ENCODE peak calls at places on chromosomes 1 and 21, in four cellular contexts. One of them, this sample, is unnamed.

GRCh38 chr1:27137544-27138075 is 17.3 kb downstream of the SLC9A1 start:
- DNase-seq in CD8-positive, alpha-beta T cell: no peak
- DNase-seq in IMR-90: no peak
- DNase-seq in endodermal cell: no peak
- DNase-seq in this sample: no peak

GRCh38 chr1:35080171-35080854 is 1.1 kb downstream of the ZMYM1 start:
- DNase-seq in CD8-positive, alpha-beta T cell: no peak
- DNase-seq in IMR-90: no peak
- DNase-seq in endodermal cell: no peak
- DNase-seq in this sample: no peak

GRCh38 chr1:164363980-164364379 is 195.0 kb upstream of the PBX1 start:
- DNase-seq in CD8-positive, alpha-beta T cell: no peak
- DNase-seq in IMR-90: no peak
- DNase-seq in endodermal cell: no peak
- DNase-seq in this sample: no peak

GRCh38 chr1:175968486-175969182 is 225.2 kb upstream of the TNR start:
- DNase-seq in CD8-positive, alpha-beta T cell: no peak
- DNase-seq in IMR-90: peak; percentile 45
- DNase-seq in endodermal cell: no peak
- DNase-seq in this sample: no peak

GRCh38 chr21:42058631-42059111 is 12.4 kb upstream of the UMODL1 start:
- DNase-seq in CD8-positive, alpha-beta T cell: no peak
- DNase-seq in IMR-90: no peak
- DNase-seq in endodermal cell: no peak
- DNase-seq in this sample: no peak

GRCh38 chr1:66769512-66770229 is 17.4 kb downstream of the DYNLT5 start:
- DNase-seq in CD8-positive, alpha-beta T cell: no peak
- DNase-seq in IMR-90: no peak
- DNase-seq in endodermal cell: no peak
- DNase-seq in this sample: no peak

GRCh38 chr1:173853074-173853473 is 14.7 kb downstream of the GAS5 start:
- DNase-seq in CD8-positive, alpha-beta T cell: no peak
- DNase-seq in IMR-90: peak; percentile 88
- DNase-seq in endodermal cell: peak; percentile 86
- DNase-seq in this sample: no peak

GRCh38 chr1:43653339-43653738 is 3.4 kb downstream of the KDM4A start:
- DNase-seq in CD8-positive, alpha-beta T cell: no peak
- DNase-seq in IMR-90: peak; percentile 37
- DNase-seq in endodermal cell: peak; percentile 86
- DNase-seq in this sample: no peak

GRCh38 chr1:78493456-78493855 is 2.7 kb downstream of the PTGFR start:
- DNase-seq in CD8-positive, alpha-beta T cell: no peak
- DNase-seq in IMR-90: peak; percentile 37
- DNase-seq in endodermal cell: no peak
- DNase-seq in this sample: no peak

GRCh38 chr1:166166400-166166699 is 451 bp downstream of the FAM78B start:
- DNase-seq in CD8-positive, alpha-beta T cell: no peak
- DNase-seq in IMR-90: no peak
- DNase-seq in endodermal cell: no peak
- DNase-seq in this sample: peak; percentile 16

GRCh38 chr1:181396811-181397210 is 86.5 kb upstream of the CACNA1E start:
- DNase-seq in CD8-positive, alpha-beta T cell: no peak
- DNase-seq in IMR-90: no peak
- DNase-seq in endodermal cell: peak; percentile 22
- DNase-seq in this sample: no peak

GRCh38 chr1:234988536-234988935 is 140.1 kb downstream of the TOMM20 start:
- DNase-seq in CD8-positive, alpha-beta T cell: no peak
- DNase-seq in IMR-90: no peak
- DNase-seq in endodermal cell: no peak
- DNase-seq in this sample: no peak

GRCh38 chr1:201896951-201897391 is 8.3 kb downstream of the SHISA4 start:
- DNase-seq in CD8-positive, alpha-beta T cell: no peak
- DNase-seq in IMR-90: peak; percentile 77
- DNase-seq in endodermal cell: no peak
- DNase-seq in this sample: no peak

GRCh38 chr1:8836228-8836627 is 18.8 kb upstream of the RERE start:
- DNase-seq in CD8-positive, alpha-beta T cell: no peak
- DNase-seq in IMR-90: no peak
- DNase-seq in endodermal cell: no peak
- DNase-seq in this sample: no peak

GRCh38 chr1:231507476-231508355 is 20.8 kb upstream of the TSNAX start:
- DNase-seq in CD8-positive, alpha-beta T cell: no peak
- DNase-seq in IMR-90: no peak
- DNase-seq in endodermal cell: no peak
- DNase-seq in this sample: no peak

GRCh38 chr1:90487040-90487439 is 230.1 kb downstream of the BARHL2 start:
- DNase-seq in CD8-positive, alpha-beta T cell: no peak
- DNase-seq in IMR-90: no peak
- DNase-seq in endodermal cell: no peak
- DNase-seq in this sample: no peak
- H3K9me3 ChIP-seq in CD8-positive, alpha-beta T cell: no peaks in the 10 kb centered on the region
- H3K9me3 ChIP-seq in IMR-90: no peaks in the 10 kb centered on the region
- H3K9me3 ChIP-seq in endodermal cell: no peaks in the 10 kb centered on the region
- H3K9me3 ChIP-seq in this sample: no peaks in the 10 kb centered on the region

GRCh38 chr1:163186910-163187309 is 15.8 kb downstream of the RGS5 start:
- DNase-seq in CD8-positive, alpha-beta T cell: no peak
- DNase-seq in IMR-90: no peak
- DNase-seq in endodermal cell: no peak
- DNase-seq in this sample: no peak
- H3K27ac ChIP-seq in CD8-positive, alpha-beta T cell: no peak overlapping the region
- H3K27ac ChIP-seq in IMR-90: no peak overlapping the region
- H3K27ac ChIP-seq in endodermal cell: no peak overlapping the region
- H3K27ac ChIP-seq in this sample: no peak overlapping the region

DNA sequence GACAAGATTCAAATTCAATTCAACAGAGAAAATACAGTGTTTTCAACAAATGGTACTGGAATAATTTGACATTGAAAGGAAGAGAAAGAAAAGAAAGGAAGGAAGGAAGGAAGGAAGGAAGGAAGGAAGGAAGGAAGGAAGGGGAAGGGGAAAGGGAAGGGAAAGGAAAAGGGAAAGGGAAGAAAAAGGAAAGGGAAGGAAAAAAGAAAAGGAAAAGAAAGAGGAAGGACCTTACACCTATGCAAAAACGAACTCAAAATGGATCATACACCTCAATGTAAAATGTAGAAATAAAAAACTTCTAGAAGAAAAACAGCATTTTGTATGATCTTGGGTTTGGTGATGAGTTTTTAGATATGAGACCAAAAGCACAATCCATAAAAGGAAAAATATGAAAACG is 19.9 kb upstream of the NMNAT2 start:
- DNase-seq in CD8-positive, alpha-beta T cell: no peak
- DNase-seq in IMR-90: no peak
- DNase-seq in endodermal cell: no peak
- DNase-seq in this sample: no peak
- H3K4me3 ChIP-seq in CD8-positive, alpha-beta T cell: no peak overlapping the region
- H3K4me3 ChIP-seq in IMR-90: no peak overlapping the region
- H3K4me3 ChIP-seq in endodermal cell: no peak overlapping the region
- H3K4me3 ChIP-seq in this sample: no peak overlapping the region

GRCh38 chr21:14985306-14985705 is 79.5 kb downstream of the NRIP1 start:
- DNase-seq in CD8-positive, alpha-beta T cell: no peak
- DNase-seq in IMR-90: no peak
- DNase-seq in endodermal cell: no peak
- DNase-seq in this sample: no peak

GRCh38 chr21:14991957-14992356 is 72.8 kb downstream of the NRIP1 start:
- DNase-seq in CD8-positive, alpha-beta T cell: no peak
- DNase-seq in IMR-90: no peak
- DNase-seq in endodermal cell: no peak
- DNase-seq in this sample: no peak

GRCh38 chr21:14989359-14989758 is 75.4 kb downstream of the NRIP1 start:
- DNase-seq in CD8-positive, alpha-beta T cell: no peak
- DNase-seq in IMR-90: peak; percentile 77
- DNase-seq in endodermal cell: no peak
- DNase-seq in this sample: no peak

GRCh38 chr21:14987370-14988170 is 77.2 kb downstream of the NRIP1 start:
- DNase-seq in CD8-positive, alpha-beta T cell: no peak
- DNase-seq in IMR-90: no peak
- DNase-seq in endodermal cell: peak; percentile 79
- DNase-seq in this sample: no peak

DNA sequence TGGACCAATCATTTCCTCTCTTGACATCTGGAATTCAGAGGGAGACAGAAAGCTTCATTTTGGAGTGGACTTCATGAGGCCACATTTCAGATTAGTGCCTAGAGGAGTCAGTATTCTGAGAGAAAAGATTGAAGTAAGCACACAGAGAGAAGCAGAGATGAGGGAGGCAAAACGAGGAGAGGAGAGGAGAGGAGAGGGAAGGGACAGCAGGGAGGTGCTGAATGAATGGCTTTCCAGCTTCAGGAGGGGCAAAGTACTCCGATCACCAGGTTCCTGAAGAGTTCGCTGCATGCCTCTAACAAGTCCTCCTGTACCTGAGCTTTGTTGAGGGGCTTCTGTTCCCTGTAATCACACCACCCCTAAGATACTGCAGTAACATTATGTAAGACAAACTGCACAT is 76.0 kb downstream of the NRIP1 start:
- DNase-seq in CD8-positive, alpha-beta T cell: no peak
- DNase-seq in IMR-90: no peak
- DNase-seq in endodermal cell: no peak
- DNase-seq in this sample: no peak
- H3K9me3 ChIP-seq in CD8-positive, alpha-beta T cell: no peaks in the 10 kb centered on the region
- H3K9me3 ChIP-seq in IMR-90: no peaks in the 10 kb centered on the region
- H3K9me3 ChIP-seq in endodermal cell: peaks cover 14% of the 10 kb centered on the region
- H3K9me3 ChIP-seq in this sample: no peaks in the 10 kb centered on the region

GRCh38 chr1:163258181-163258580 is 55.5 kb upstream of the RGS5 start:
- DNase-seq in CD8-positive, alpha-beta T cell: no peak
- DNase-seq in IMR-90: peak; percentile 30
- DNase-seq in endodermal cell: no peak
- DNase-seq in this sample: no peak

GRCh38 chr1:163257763-163258162 is 55.0 kb upstream of the RGS5 start:
- DNase-seq in CD8-positive, alpha-beta T cell: no peak
- DNase-seq in IMR-90: no peak
- DNase-seq in endodermal cell: no peak
- DNase-seq in this sample: no peak
- H3K27ac ChIP-seq in CD8-positive, alpha-beta T cell: no peak overlapping the region
- H3K27ac ChIP-seq in IMR-90: peak overlapping the region; percentile 32
- H3K27ac ChIP-seq in endodermal cell: no peak overlapping the region
- H3K27ac ChIP-seq in this sample: no peak overlapping the region

GRCh38 chr1:178945763-178946266 is 74.9 kb upstream of the ANGPTL1 start:
- DNase-seq in CD8-positive, alpha-beta T cell: no peak
- DNase-seq in IMR-90: peak; percentile 12
- DNase-seq in endodermal cell: peak; percentile 72
- DNase-seq in this sample: peak; percentile 56
- H3K4me3 ChIP-seq in CD8-positive, alpha-beta T cell: no peak overlapping the region
- H3K4me3 ChIP-seq in IMR-90: no peak overlapping the region
- H3K4me3 ChIP-seq in endodermal cell: no peak overlapping the region
- H3K4me3 ChIP-seq in this sample: no peak overlapping the region

GRCh38 chr1:247146671-247147070 is 25.1 kb downstream of the ZNF124 start:
- DNase-seq in CD8-positive, alpha-beta T cell: no peak
- DNase-seq in IMR-90: no peak
- DNase-seq in endodermal cell: no peak
- DNase-seq in this sample: no peak
- H3K9me3 ChIP-seq in CD8-positive, alpha-beta T cell: peaks cover 47% of the 10 kb centered on the region
- H3K9me3 ChIP-seq in IMR-90: peaks cover 28% of the 10 kb centered on the region
- H3K9me3 ChIP-seq in endodermal cell: peaks cover 98% of the 10 kb centered on the region
- H3K9me3 ChIP-seq in this sample: peaks cover 59% of the 10 kb centered on the region

GRCh38 chr1:55172687-55173086 is 42.5 kb downstream of the USP24 start:
- DNase-seq in CD8-positive, alpha-beta T cell: no peak
- DNase-seq in IMR-90: no peak
- DNase-seq in endodermal cell: no peak
- DNase-seq in this sample: no peak
- H3K27ac ChIP-seq in CD8-positive, alpha-beta T cell: no peak overlapping the region
- H3K27ac ChIP-seq in IMR-90: no peak overlapping the region
- H3K27ac ChIP-seq in endodermal cell: no peak overlapping the region
- H3K27ac ChIP-seq in this sample: no peak overlapping the region

This sample was measured in psoas muscle.